ENCODE peak calls at places on chromosomes 13 and 19, in eight cellular contexts. B is H9; X is mucosa of descending colon; Z is stimulated activated CD4-positive, alpha-beta T cell treated with anti-CD3 and anti-CD28 coated beads, TNF-alpha, amount 100 ng/mL, for 4 hours; C is endothelial cell of umbilical vein; F is retinal pigment epithelial cell; H is NCI-H1417; L is AG04450. V is an unnamed sample.

GRCh38 chr19:23554548-23554947 is 132.5 kb downstream of the ZNF675 start:
- DNase-seq in B (no peak), X (no peak), Z (no peak), C (no peak), F (no peak), H (no peak), L (no peak), V (no peak)

GRCh38 chr13:20140487-20140886 is 20.4 kb downstream of the GJA3 start:
- DNase-seq in B (no peak), X (no peak), Z (no peak), C (no peak), F (no peak), H (peak; percentile 37), L (no peak), V (no peak)

GRCh38 chr13:107847406-107847805 is 367.9 kb downstream of the LIG4 start:
- DNase-seq in B (peak; percentile 33), X (no peak), Z (no peak), C (no peak), F (no peak), H (peak; percentile 52), L (no peak), V (no peak)

GRCh38 chr19:42140125-42140754 is 8.0 kb upstream of the POU2F2 start:
- DNase-seq in B (peak; percentile 90), X (peak; percentile 66), Z (no peak), C (peak; percentile 68), F (no peak), H (no peak), L (no peak), V (no peak)

GRCh38 chr19:55958356-55958755 is 10.7 kb downstream of the NLRP8 start:
- DNase-seq in B (no peak), X (no peak), Z (no peak), C (no peak), F (no peak), H (no peak), L (no peak), V (no peak)

GRCh38 chr13:73754727-73755292 is 379.4 kb downstream of the KLF12 start:
- DNase-seq in B (no peak), X (no peak), Z (no peak), C (peak; percentile 79), F (peak; percentile 24), H (peak; percentile 92), L (peak; percentile 32), V (peak; percentile 46)

GRCh38 chr19:23758187-23759074 is at the start of gene ZNF681:
- DNase-seq in B (peak; percentile 92), X (peak; percentile 89), Z (peak; percentile 66), C (peak; percentile 18), F (peak; percentile 74), H (peak; percentile 97), L (peak; percentile 61), V (peak; percentile 82)

GRCh38 chr13:112053744-112054615 is 13.0 kb upstream of the SOX1 start:
- DNase-seq in B (no peak), X (no peak), Z (no peak), C (no peak), F (no peak), H (peak; percentile 74), L (no peak), V (no peak)

GRCh38 chr19:47587295-47587694 is 14.3 kb upstream of the ZNF541 start:
- DNase-seq in B (no peak), X (no peak), Z (no peak), C (no peak), F (no peak), H (no peak), L (no peak), V (no peak)

GRCh38 chr19:2166741-2167738 is 3.3 kb downstream of the DOT1L start:
- DNase-seq in B (peak; percentile 65), X (peak; percentile 84), Z (no peak), C (peak; percentile 82), F (no peak), H (no peak), L (no peak), V (peak; percentile 20)

GRCh38 chr13:109383683-109384082 is 402.7 kb downstream of the IRS2 start:
- DNase-seq in B (no peak), X (no peak), Z (no peak), C (peak; percentile 4), F (peak; percentile 15), H (no peak), L (peak; percentile 21), V (no peak)

GRCh38 chr19:32691952-32692726 is 518 bp downstream of the NUDT19 start:
- DNase-seq in B (peak; percentile 51), X (peak; percentile 81), Z (peak; percentile 36), C (peak; percentile 83), F (no peak), H (peak; percentile 75), L (no peak), V (peak; percentile 47)

GRCh38 chr19:13817615-13818371 is 22.6 kb downstream of the ZSWIM4 start:
- DNase-seq in B (peak; percentile 100), X (peak; percentile 91), Z (no peak), C (no peak), F (no peak), H (no peak), L (no peak), V (peak; percentile 89)

GRCh38 chr13:75554981-75555380 is 5.4 kb downstream of the UCHL3 start:
- DNase-seq in B (no peak), X (no peak), Z (no peak), C (no peak), F (no peak), H (no peak), L (no peak), V (no peak)

GRCh38 chr13:110327036-110327790 is 20.1 kb downstream of the COL4A2 start:
- DNase-seq in B (peak; percentile 52), X (no peak), Z (no peak), C (no peak), F (no peak), H (peak; percentile 53), L (no peak), V (no peak)

GRCh38 chr13:45468676-45469075 is 3.9 kb downstream of the COG3 start:
- DNase-seq in B (no peak), X (no peak), Z (no peak), C (no peak), F (no peak), H (peak; percentile 33), L (no peak), V (no peak)

GRCh38 chr19:16830679-16831078 is 1.5 kb downstream of the SIN3B start:
- DNase-seq in B (no peak), X (no peak), Z (no peak), C (no peak), F (no peak), H (no peak), L (no peak), V (no peak)

GRCh38 chr13:25881136-25881926 is 170.5 kb downstream of the SHISA2 start:
- DNase-seq in B (no peak), X (no peak), Z (no peak), C (no peak), F (no peak), H (peak; percentile 22), L (no peak), V (no peak)

GRCh38 chr19:33376423-33376822 is 2.9 kb downstream of the CEBPG start:
- DNase-seq in B (no peak), X (peak; percentile 90), Z (no peak), C (peak; percentile 92), F (no peak), H (no peak), L (no peak), V (no peak)

GRCh38 chr13:71524245-71525002 is 342.6 kb downstream of the DACH1 start:
- DNase-seq in B (no peak), X (no peak), Z (no peak), C (no peak), F (no peak), H (peak; percentile 69), L (no peak), V (no peak)

GRCh38 chr19:15421726-15422260 is 3.0 kb upstream of the AKAP8L start:
- DNase-seq in B (no peak), X (no peak), Z (no peak), C (no peak), F (no peak), H (no peak), L (no peak), V (no peak)

GRCh38 chr19:13621413-13621812 is 115.1 kb upstream of the CACNA1A start:
- DNase-seq in B (peak; percentile 88), X (no peak), Z (no peak), C (no peak), F (peak; percentile 69), H (no peak), L (peak; percentile 67), V (peak; percentile 38)